ENCODE peak calls at places on chromosomes 6 and 20, in four cellular contexts. Y, Z, W and T are unnamed samples.

GRCh38 chr6:15433517-15433874 is 187.6 kb downstream of the JARID2 start:
- DNase-seq in Y (no peak), Z (no peak), W (no peak), T (no peak)

GRCh38 chr20:36904690-36905089 is 28.8 kb downstream of the TLDC2 start:
- DNase-seq in Y (no peak), Z (no peak), W (no peak), T (no peak)

GRCh38 chr6:152112503-152113261 is 305.2 kb downstream of the ESR1 start:
- DNase-seq in Y (no peak), Z (peak; percentile 63), W (peak; percentile 76), T (no peak)

GRCh38 chr6:150238857-150239407 is 96.1 kb downstream of the PPP1R14C start:
- DNase-seq in Y (no peak), Z (no peak), W (no peak), T (no peak)

GRCh38 chr20:20322912-20323311 is 45.0 kb upstream of the INSM1 start:
- DNase-seq in Y (no peak), Z (no peak), W (no peak), T (no peak)

GRCh38 chr6:121666809-121667208 is 231.4 kb downstream of the GJA1 start:
- DNase-seq in Y (peak; percentile 85), Z (no peak), W (no peak), T (peak; percentile 87)

GRCh38 chr20:60872224-60872623 is 379.8 kb upstream of the CDH4 start:
- DNase-seq in Y (no peak), Z (no peak), W (no peak), T (no peak)

GRCh38 chr6:152671146-152671545 is 26.6 kb upstream of the MYCT1 start:
- DNase-seq in Y (no peak), Z (no peak), W (no peak), T (peak; percentile 30)

GRCh38 chr6:27541212-27541931 is 68.5 kb upstream of the ZNF184 start:
- DNase-seq in Y (no peak), Z (no peak), W (no peak), T (peak; percentile 20)

GRCh38 chr6:29965873-29966601 is 23.7 kb downstream of the HLA-A start:
- DNase-seq in Y (peak; percentile 15), Z (peak; percentile 92), W (peak; percentile 79), T (peak; percentile 48)

GRCh38 chr20:168876-169275 is 11.6 kb downstream of the DEFB127 start:
- DNase-seq in Y (no peak), Z (no peak), W (no peak), T (no peak)

GRCh38 chr6:524803-525202 is 132.1 kb downstream of the HUS1B start:
- DNase-seq in Y (no peak), Z (peak; percentile 70), W (no peak), T (peak; percentile 20)
- TF ChIP-seq CTCF in Y (no peak), Z (no peak), W (no peak), T (peak; percentile 24)

GRCh38 chr6:37804676-37805075 is 14.9 kb upstream of the ZFAND3 start:
- DNase-seq in Y (no peak), Z (no peak), W (no peak), T (peak; percentile 50)

GRCh38 chr6:37802810-37803209 is 16.7 kb upstream of the ZFAND3 start:
- DNase-seq in Y (no peak), Z (no peak), W (no peak), T (no peak)

GRCh38 chr6:37809144-37809543 is 10.4 kb upstream of the ZFAND3 start:
- DNase-seq in Y (peak; percentile 30), Z (no peak), W (peak; percentile 42), T (peak; percentile 57)

GRCh38 chr6:37806213-37806612 is 13.3 kb upstream of the ZFAND3 start:
- DNase-seq in Y (no peak), Z (peak; percentile 57), W (no peak), T (no peak)

GRCh38 chr6:37807656-37808055 is 11.9 kb upstream of the ZFAND3 start:
- DNase-seq in Y (no peak), Z (no peak), W (no peak), T (no peak)
- TF ChIP-seq CTCF in Y (no peak), Z (peak; percentile 13), W (no peak), T (peak; percentile 2)

GRCh38 chr6:130826442-130827246 is 562 bp upstream of the SMLR1 start:
- DNase-seq in Y (no peak), Z (no peak), W (no peak), T (no peak)
- TF ChIP-seq CTCF in Y (no peak), Z (no peak), W (no peak), T (no peak)

GRCh38 chr6:42175860-42176259 is 2.7 kb downstream of the GUCA1A start:
- DNase-seq in Y (no peak), Z (no peak), W (no peak), T (no peak)
- TF ChIP-seq CTCF in Y (peak; percentile 18), Z (peak; percentile 17), W (no peak), T (peak; percentile 63)

GRCh38 chr6:96089173-96089572 is 73.4 kb downstream of the FUT9 start:
- DNase-seq in Y (no peak), Z (no peak), W (no peak), T (no peak)
- TF ChIP-seq CTCF in Y (peak; percentile 18), Z (no peak), W (no peak), T (peak; percentile 8)

DNA sequence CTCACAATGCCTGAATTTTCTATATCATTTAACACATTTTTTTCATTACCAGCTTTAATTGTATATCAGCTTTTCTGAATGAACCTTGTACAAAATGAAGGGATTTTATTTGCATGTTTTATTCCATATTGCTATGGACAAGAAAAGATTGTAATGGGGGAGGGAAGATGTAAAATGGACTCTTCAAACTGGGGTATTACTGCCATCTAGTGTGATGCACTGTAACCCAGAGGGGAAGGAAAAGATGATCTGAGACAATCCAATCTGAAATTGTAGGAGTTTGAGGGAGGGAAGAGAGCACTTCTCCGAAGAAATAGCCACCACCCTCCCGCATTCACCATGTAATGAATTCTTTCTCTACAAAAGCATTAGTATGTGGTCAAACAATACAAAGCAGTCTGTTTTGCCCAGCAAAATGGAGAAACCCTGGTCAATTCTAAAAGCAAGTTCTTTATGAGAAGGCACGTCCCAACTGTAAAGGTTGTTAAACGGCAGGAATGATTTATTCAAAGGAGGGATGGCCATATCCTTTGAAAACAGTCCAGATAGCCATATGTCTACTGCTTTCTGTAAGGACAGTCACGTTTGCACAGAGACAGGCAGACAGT is 679.5 kb upstream of the NRSN1 start:
- DNase-seq in Y (peak; percentile 52), Z (no peak), W (no peak), T (peak; percentile 82)
- TF ChIP-seq CTCF in Y (peak; percentile 71), Z (no peak), W (peak; percentile 73), T (peak; percentile 75)

GRCh38 chr6:129671442-129672344 is 38.3 kb downstream of the ARHGAP18 start:
- DNase-seq in Y (no peak), Z (peak; percentile 79), W (no peak), T (peak; percentile 35)
- TF ChIP-seq CTCF in Y (no peak), Z (peak; percentile 53), W (no peak), T (peak; percentile 35)